ENCODE peak calls at places on chromosomes 12 and 14, in eight cellular contexts. J is SK-N-MC, S is suprapubic skin, P is SK-N-SH, U is stomach, G is HCT116, W is HepG2, T is breast epithelium. M is an unnamed sample.

GRCh38 chr14:21557084-21557901 is 22.6 kb downstream of the OR10G3 start:
- DNase-seq in S (no peak), U (peak), W (peak), T (peak), J (peak), G (peak), P (peak), M (peak)

GRCh38 chr12:104450700-104451099 is 6.0 kb upstream of the CHST11 start:
- DNase-seq in P (no peak), U (no peak), T (no peak), J (no peak), W (no peak), S (no peak), G (no peak), M (no peak)

GRCh38 chr12:120292411-120292660 is 633 bp upstream of the RNU4-2 start:
- DNase-seq in J (no peak), T (no peak), U (peak), S (no peak), G (no peak), P (no peak), W (no peak), M (no peak)

GRCh38 chr12:121949643-121950397 is 31.4 kb downstream of the CFAP251 start:
- DNase-seq in P (no peak), U (no peak), T (no peak), G (no peak), J (no peak), W (peak), S (no peak), M (no peak)

GRCh38 chr12:94205738-94206310 is 57.4 kb downstream of the PLXNC1 start:
- DNase-seq in T (no peak), W (no peak), J (no peak), G (no peak), P (no peak), S (no peak), U (no peak), M (no peak)

GRCh38 chr14:55745906-55746305 is 165.9 kb downstream of the KTN1 start:
- DNase-seq in U (no peak), G (no peak), S (no peak), W (no peak), T (no peak), J (no peak), P (no peak), M (no peak)

GRCh38 chr12:46518184-46518583 is 145.6 kb upstream of the SLC38A2 start:
- DNase-seq in J (no peak), T (no peak), W (no peak), U (no peak), S (no peak), P (no peak), G (no peak), M (no peak)

GRCh38 chr12:115213538-115213961 is 529.6 kb upstream of the TBX3 start:
- DNase-seq in J (no peak), T (no peak), P (peak), U (no peak), S (no peak), W (no peak), G (no peak), M (no peak)

GRCh38 chr14:75519826-75520692 is 2.2 kb upstream of the BATF start:
- DNase-seq in P (no peak), T (no peak), W (no peak), J (no peak), U (no peak), S (no peak), G (no peak), M (no peak)

GRCh38 chr12:22709292-22709691 is 84.3 kb downstream of the ETNK1 start:
- DNase-seq in U (no peak), J (no peak), S (no peak), P (peak), W (peak), T (no peak), G (peak), M (no peak)

GRCh38 chr14:22875003-22875747 is 3.6 kb downstream of the LRP10 start:
- DNase-seq in G (no peak), U (no peak), J (no peak), P (no peak), T (no peak), W (no peak), S (no peak), M (no peak)

GRCh38 chr12:31002999-31003398 is 70.7 kb upstream of the DDX11 start:
- DNase-seq in S (peak), J (no peak), T (no peak), U (no peak), W (no peak), P (no peak), G (no peak), M (no peak)

GRCh38 chr12:66290716-66291200 is 11.5 kb upstream of the HELB start:
- DNase-seq in W (no peak), P (no peak), U (no peak), G (no peak), J (no peak), S (no peak), T (no peak), M (no peak)

GRCh38 chr14:29465095-29465494 is 462.6 kb downstream of the PRKD1 start:
- DNase-seq in W (no peak), T (no peak), U (no peak), G (no peak), J (no peak), S (no peak), P (no peak), M (no peak)

GRCh38 chr12:11879306-11879705 is 191.4 kb upstream of the BCL2L14 start:
- DNase-seq in S (no peak), W (no peak), J (no peak), T (no peak), U (no peak), G (no peak), P (no peak), M (no peak)

GRCh38 chr12:31872831-31873604 is 86.2 kb upstream of the RESF1 start:
- DNase-seq in P (no peak), J (no peak), S (no peak), G (no peak), U (no peak), W (no peak), T (no peak), M (no peak)

GRCh38 chr12:22275847-22276246 is 58.7 kb downstream of the ST8SIA1 start:
- DNase-seq in T (peak), S (peak), J (no peak), G (no peak), U (peak), W (no peak), P (no peak), M (no peak)

GRCh38 chr12:25801621-25802243 is 156.8 kb upstream of the RASSF8 start:
- DNase-seq in G (no peak), T (no peak), U (no peak), J (peak), S (no peak), W (no peak), P (no peak), M (no peak)

GRCh38 chr14:54625158-54625557 is 58.2 kb downstream of the SAMD4A start:
- DNase-seq in S (no peak), G (no peak), P (no peak), U (no peak), J (no peak), T (no peak), W (no peak), M (no peak)

GRCh38 chr12:20395791-20396550 is 27.6 kb downstream of the PDE3A start:
- DNase-seq in T (no peak), J (no peak), S (no peak), W (no peak), P (no peak), G (no peak), U (no peak), M (no peak)

GRCh38 chr14:37585101-37585479 is 10.0 kb downstream of the FOXA1 start:
- DNase-seq in J (no peak), W (no peak), T (peak), G (no peak), P (no peak), S (no peak), U (peak), M (no peak)
- TF ChIP-seq POLR2AphosphoS5 in J (no peak), W (no peak), T (no peak), G (no peak), P (no peak), S (no peak), U (peak), M (no peak)

GRCh38 chr14:68788275-68789001 is 4.4 kb downstream of the ZFP36L1 start:
- DNase-seq in S (no peak), T (peak), P (no peak), J (no peak), G (no peak), U (no peak), W (no peak), M (no peak)
- H3K27ac ChIP-seq in S (peak), T (peak), P (peak), J (peak), G (peak), U (peak), W (peak), M (no peak)

DNA sequence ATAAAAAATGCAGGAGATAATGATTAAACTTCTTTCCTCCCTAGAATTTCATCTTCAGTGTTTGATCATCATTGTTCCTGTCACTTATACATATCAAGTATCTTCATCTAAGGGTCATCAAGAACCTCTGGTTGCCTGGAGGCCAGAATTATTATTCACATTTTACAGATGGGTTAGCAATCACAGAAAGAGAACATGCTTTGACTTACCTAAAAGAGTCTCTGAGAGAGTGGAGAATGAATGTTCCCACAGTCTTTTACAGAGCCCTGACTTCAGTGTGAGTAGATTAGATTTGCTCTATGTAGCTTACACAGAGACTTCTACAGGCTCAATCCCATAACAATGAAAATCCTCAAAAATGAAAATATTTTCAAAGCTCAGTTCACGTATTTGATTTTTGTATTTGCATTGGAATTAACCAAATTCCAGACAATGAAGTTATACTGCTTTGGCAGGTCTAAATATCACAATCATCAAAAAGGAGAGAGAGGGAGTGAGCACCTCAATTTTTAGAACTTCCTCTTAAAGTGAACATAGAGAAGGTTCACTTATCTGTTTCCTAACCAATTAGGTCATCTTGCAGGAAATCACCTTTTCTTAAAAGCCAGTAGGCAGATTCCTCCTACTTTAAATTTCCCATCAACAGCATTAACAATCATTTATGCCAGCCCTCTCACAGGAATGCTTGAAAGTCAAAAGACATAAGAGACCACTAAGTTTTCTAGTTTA is 388.9 kb downstream of the ZFP36L1 start:
- DNase-seq in W (no peak), P (no peak), T (no peak), S (no peak), G (no peak), J (no peak), U (no peak), M (no peak)
- TF ChIP-seq POLR2AphosphoS5 in W (no peak), P (no peak), T (no peak), S (no peak), G (no peak), J (no peak), U (no peak), M (no peak)

DNA sequence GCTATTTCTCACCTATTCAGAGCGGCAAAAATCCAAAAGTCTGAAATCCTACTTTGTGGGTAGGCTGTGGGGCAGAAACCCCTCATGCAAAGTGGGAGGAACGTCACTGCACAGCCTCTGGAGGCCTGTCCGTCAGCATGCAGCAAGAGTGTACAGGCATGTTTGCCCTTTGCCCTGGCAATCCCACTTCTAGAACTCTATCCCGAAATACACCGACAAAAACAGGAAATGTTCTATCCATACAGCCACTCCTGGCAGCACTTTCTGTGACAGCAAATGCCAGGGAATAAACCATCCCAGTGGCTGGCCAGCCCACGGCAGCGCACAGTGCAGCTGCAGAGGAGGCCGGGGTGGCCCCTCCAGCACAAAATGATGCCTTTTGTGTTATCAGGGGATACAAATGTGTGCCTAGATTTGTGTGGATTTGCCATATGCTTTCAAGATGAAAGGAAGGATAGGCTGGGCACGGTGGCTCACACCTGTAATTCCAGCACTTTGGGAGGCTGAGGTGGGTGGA is 39.7 kb downstream of the AMN start:
- DNase-seq in P (no peak), T (no peak), S (no peak), J (no peak), W (no peak), G (no peak), U (no peak), M (no peak)
- H3K27ac ChIP-seq in P (no peak), T (no peak), S (no peak), J (no peak), W (no peak), G (no peak), U (no peak), M (no peak)

DNA sequence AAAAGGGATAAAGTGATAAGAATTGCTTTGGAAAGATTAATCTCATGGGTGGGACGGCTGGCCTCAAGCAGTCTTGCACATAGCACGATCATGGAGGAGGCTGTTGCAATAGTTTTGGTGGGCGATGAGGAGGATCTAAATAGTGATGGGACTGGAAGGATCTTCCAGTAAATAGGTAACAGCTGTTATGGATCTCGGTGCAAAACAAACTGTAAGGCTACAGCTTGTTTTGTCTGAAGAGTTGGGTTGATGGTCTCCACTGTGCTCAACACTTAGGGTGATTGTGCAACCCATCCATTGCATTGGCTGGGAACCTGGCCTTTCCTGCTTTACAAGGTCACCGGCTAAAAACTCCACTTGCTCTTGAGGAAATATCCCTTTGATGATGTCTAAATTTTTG is 21.0 kb downstream of the IGF1 start:
- DNase-seq in J (no peak), G (no peak), U (no peak), T (no peak), S (no peak), W (no peak), P (no peak), M (no peak)
- TF ChIP-seq POLR2AphosphoS5 in J (no peak), G (no peak), U (no peak), T (no peak), S (no peak), W (no peak), P (no peak), M (no peak)

DNA sequence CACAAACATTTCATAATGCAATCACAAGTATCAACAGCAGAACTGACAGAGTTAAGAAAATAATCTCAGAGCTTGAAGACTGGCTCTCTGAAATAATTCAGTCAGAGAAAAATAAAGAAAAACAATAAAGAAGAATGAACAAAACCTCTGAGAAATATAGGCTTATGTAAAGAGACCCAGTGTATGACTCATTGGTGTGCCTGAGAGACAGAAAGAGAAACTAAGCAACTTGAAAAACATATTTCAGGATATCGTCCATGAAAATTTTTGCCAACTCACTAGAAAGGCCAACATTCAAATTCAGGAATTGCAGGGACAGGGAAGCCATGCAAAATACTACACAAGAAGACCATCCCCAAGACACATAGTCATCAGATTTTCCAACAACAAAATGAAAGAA is 56.2 kb downstream of the APOBEC1 start:
- DNase-seq in T (no peak), U (no peak), G (no peak), J (no peak), S (no peak), W (no peak), P (no peak), M (no peak)
- H3K27ac ChIP-seq in T (no peak), U (no peak), G (no peak), J (no peak), S (no peak), W (no peak), P (no peak), M (no peak)

GRCh38 chr14:51547260-51547659 is 104.5 kb upstream of the FRMD6 start:
- DNase-seq in U (no peak), J (no peak), P (peak), G (peak), S (no peak), W (no peak), T (peak), M (peak)
- TF ChIP-seq POLR2AphosphoS5 in U (peak), J (no peak), P (peak), G (no peak), S (no peak), W (no peak), T (no peak), M (peak)

DNA sequence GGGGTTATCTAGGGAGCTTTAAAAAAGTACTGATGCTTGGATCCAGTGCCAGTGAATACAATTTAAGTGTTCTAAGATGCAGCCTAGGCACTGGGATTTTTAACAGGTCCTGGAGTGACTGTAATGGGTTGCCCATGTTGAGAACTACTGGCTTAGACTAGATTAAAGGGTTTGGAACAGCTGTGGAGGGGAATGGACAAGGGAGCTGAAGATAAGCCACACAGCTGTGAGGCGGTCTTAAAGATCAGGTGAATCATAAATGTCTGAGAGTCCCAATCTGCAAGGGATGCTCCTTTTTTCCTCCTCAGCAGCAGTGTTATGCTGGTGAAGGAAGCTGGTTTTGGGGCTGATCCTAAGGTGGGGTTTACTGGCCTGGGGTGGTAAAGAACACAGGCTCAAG is 35.5 kb upstream of the FRMD6 start:
- DNase-seq in G (no peak), S (no peak), W (no peak), T (no peak), J (no peak), P (no peak), U (no peak), M (no peak)
- H3K27ac ChIP-seq in G (no peak), S (peak), W (no peak), T (peak), J (no peak), P (no peak), U (no peak), M (peak)

GRCh38 chr12:112938751-112939150 is 477 bp downstream of the OAS3 start:
- DNase-seq in P (no peak), T (no peak), S (no peak), J (no peak), W (no peak), U (no peak), G (no peak), M (no peak)

GRCh38 chr12:112936264-112936663 is 2.0 kb upstream of the OAS3 start:
- DNase-seq in W (no peak), G (no peak), T (no peak), U (no peak), P (no peak), J (no peak), S (no peak), M (no peak)

GRCh38 chr12:112937741-112938719 is at the start of gene OAS3:
- DNase-seq in W (peak), P (peak), G (peak), U (peak), T (peak), J (no peak), S (peak), M (peak)

GRCh38 chr12:112939761-112940357 is 1.6 kb downstream of the OAS3 start:
- DNase-seq in P (peak), U (no peak), J (no peak), S (no peak), G (no peak), W (no peak), T (no peak), M (no peak)

DNA sequence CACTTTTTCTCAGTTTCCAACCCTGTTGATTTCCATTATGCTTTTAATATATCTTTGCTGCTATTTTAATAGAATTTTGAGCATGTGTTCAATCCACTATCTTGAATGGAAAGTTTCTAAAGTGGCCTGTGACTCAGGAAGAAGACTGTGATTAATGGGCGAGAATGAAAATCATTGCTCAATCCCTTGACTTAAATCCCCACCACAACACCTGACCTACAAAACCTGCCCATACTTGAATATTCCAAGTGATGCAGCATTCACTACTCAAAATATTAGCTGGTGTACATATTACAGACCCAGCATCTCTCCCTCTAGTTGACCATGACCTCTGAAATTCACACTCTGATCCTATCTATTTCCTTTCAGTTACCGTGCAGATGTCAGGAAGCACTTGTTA is 1.3 kb upstream of the OAS3 start:
- DNase-seq in G (no peak), P (no peak), S (no peak), U (no peak), W (no peak), J (no peak), T (no peak), M (no peak)
- TF ChIP-seq POLR2AphosphoS5 in G (no peak), P (no peak), S (no peak), U (no peak), W (no peak), J (no peak), T (no peak), M (no peak)

GRCh38 chr12:71691504-71692129 is 5.7 kb downstream of the TMEM19 start:
- DNase-seq in G (no peak), U (peak), W (no peak), S (no peak), J (no peak), P (no peak), T (no peak), M (no peak)

GRCh38 chr12:71686658-71687025 is 760 bp downstream of the TMEM19 start:
- DNase-seq in G (no peak), U (no peak), J (no peak), P (no peak), W (no peak), T (no peak), S (no peak), M (no peak)

GRCh38 chr12:71685312-71685906 is 473 bp upstream of the TMEM19 start:
- DNase-seq in U (no peak), G (no peak), S (no peak), J (no peak), T (no peak), W (no peak), P (no peak), M (no peak)

GRCh38 chr12:71685961-71686657 is at the start of gene TMEM19:
- DNase-seq in J (no peak), G (peak), U (peak), S (peak), W (peak), T (peak), P (peak), M (no peak)

GRCh38 chr12:71688961-71689570 is 3.2 kb downstream of the TMEM19 start:
- DNase-seq in U (no peak), T (no peak), S (no peak), G (no peak), J (no peak), P (no peak), W (no peak), M (no peak)
- H3K27ac ChIP-seq in U (no peak), T (no peak), S (peak), G (no peak), J (no peak), P (no peak), W (no peak), M (no peak)

M was measured in Panc1.